ENCODE peak calls at places on chromosomes 2 and 18, in seven cellular contexts. M is stimulated activated CD4-positive, alpha-beta T cell treated with anti-CD3 and anti-CD28 coated beads, TNF-alpha, amount 100 ng/mL, for 1 hour; W is mucosa of gallbladder; V is amniotic stem cell; R is erythroblast; T is AG09319; P is GM03348. G is an unnamed sample.

GRCh38 chr2:12732663-12733062 is 15.9 kb downstream of the TRIB2 start:
- DNase-seq in P (no peak), M (no peak), W (no peak), T (no peak), V (no peak), R (no peak), G (no peak)

GRCh38 chr2:235271936-235272335 is 221.9 kb upstream of the AGAP1 start:
- DNase-seq in P (no peak), V (no peak), M (no peak), T (no peak), R (no peak), W (no peak), G (no peak)

GRCh38 chr2:164661349-164661748 is 40.1 kb upstream of the GRB14 start:
- DNase-seq in W (no peak), M (no peak), P (no peak), V (no peak), T (peak), R (no peak), G (no peak)

GRCh38 chr18:44013871-44014270 is 666.8 kb upstream of the SETBP1 start:
- DNase-seq in P (no peak), T (no peak), R (no peak), M (no peak), W (no peak), V (no peak), G (no peak)

GRCh38 chr2:25620077-25620476 is 53.3 kb downstream of the DTNB start:
- DNase-seq in P (no peak), V (no peak), R (no peak), W (no peak), T (no peak), M (no peak), G (no peak)

GRCh38 chr2:29644949-29645348 is 276.4 kb downstream of the ALK start:
- DNase-seq in M (no peak), V (no peak), P (no peak), W (no peak), R (no peak), T (no peak), G (no peak)

GRCh38 chr18:37524546-37525301 is 40.9 kb downstream of the CELF4 start:
- DNase-seq in W (no peak), P (no peak), M (no peak), R (no peak), V (no peak), T (no peak), G (no peak)

GRCh38 chr2:161651547-161651946 is 27.3 kb downstream of the SLC4A10 start:
- DNase-seq in R (no peak), V (no peak), P (no peak), T (no peak), M (no peak), W (peak), G (no peak)

GRCh38 chr18:13730486-13730885 is 4.0 kb downstream of the RNMT start:
- DNase-seq in T (no peak), M (no peak), R (no peak), V (no peak), W (no peak), P (no peak), G (no peak)

GRCh38 chr18:77495982-77496690 is 246.5 kb downstream of the GALR1 start:
- DNase-seq in V (no peak), T (no peak), R (no peak), W (no peak), M (no peak), P (no peak), G (no peak)

GRCh38 chr2:232273903-232274598 is 104.5 kb upstream of the ALPP start:
- DNase-seq in V (no peak), T (no peak), R (no peak), P (no peak), W (no peak), M (no peak), G (no peak)

GRCh38 chr2:23705771-23706612 is 220.9 kb downstream of the ATAD2B start:
- DNase-seq in V (no peak), M (no peak), R (no peak), P (no peak), W (no peak), T (no peak), G (no peak)

GRCh38 chr2:145764631-145765030 is 1244.7 kb upstream of the ZEB2 start:
- DNase-seq in V (no peak), R (no peak), P (no peak), M (no peak), W (no peak), T (peak), G (no peak)

GRCh38 chr18:23283933-23284430 is 148.7 kb downstream of the CABLES1 start:
- DNase-seq in P (no peak), M (no peak), R (no peak), W (peak), T (no peak), V (no peak), G (no peak)

GRCh38 chr2:46690825-46691224 is 211.5 kb downstream of the TMEM247 start:
- DNase-seq in T (no peak), M (no peak), V (peak), P (no peak), R (peak), W (no peak), G (peak)

GRCh38 chr2:61065706-61066688 is at the start of gene SANBR:
- DNase-seq in P (peak), W (peak), V (peak), T (peak), R (peak), M (peak), G (peak)

GRCh38 chr2:112831380-112831930 is 5.1 kb downstream of the IL1B start:
- DNase-seq in P (no peak), T (no peak), R (no peak), M (no peak), W (peak), V (no peak), G (no peak)

GRCh38 chr2:232420463-232421188 is 14.0 kb downstream of the ALPG start:
- DNase-seq in V (no peak), T (no peak), M (no peak), P (peak), R (no peak), W (peak), G (no peak)

GRCh38 chr2:71784734-71785549 is 331.6 kb downstream of the DYSF start:
- DNase-seq in M (no peak), R (no peak), W (no peak), V (peak), T (no peak), P (peak), G (no peak)

GRCh38 chr18:79567481-79568147 is 112.0 kb upstream of the CTDP1 start:
- DNase-seq in T (peak), M (no peak), W (no peak), V (peak), P (peak), R (no peak), G (peak)

GRCh38 chr2:187698374-187699110 is 144.3 kb upstream of the TFPI start:
- DNase-seq in V (no peak), R (no peak), T (no peak), M (no peak), W (no peak), P (peak), G (no peak)

GRCh38 chr2:25851740-25852503 is 26.4 kb downstream of the ASXL2 start:
- DNase-seq in V (peak), R (peak), M (no peak), W (peak), T (peak), P (peak), G (peak)

GRCh38 chr2:60597346-60597745 is 43.9 kb upstream of the BCL11A start:
- DNase-seq in R (no peak), W (no peak), M (no peak), P (no peak), T (no peak), V (no peak), G (no peak)

GRCh38 chr18:33210575-33211189 is 229.8 kb downstream of the CCDC178 start:
- DNase-seq in V (peak), R (peak), P (peak), T (no peak), W (no peak), M (no peak), G (peak)

GRCh38 chr2:238750212-238750904 is 97.5 kb upstream of the TWIST2 start:
- DNase-seq in M (no peak), P (no peak), W (no peak), V (no peak), T (no peak), R (no peak), G (no peak)

GRCh38 chr18:48715651-48716354 is 177.0 kb downstream of the CTIF start:
- DNase-seq in W (no peak), R (no peak), T (no peak), M (no peak), V (no peak), P (peak), G (no peak)

GRCh38 chr18:3061581-3062416 is 48.9 kb upstream of the LPIN2 start:
- DNase-seq in W (no peak), R (no peak), T (no peak), V (no peak), M (no peak), P (no peak), G (no peak)

GRCh38 chr2:149552226-149552625 is 35.3 kb downstream of the MMADHC start:
- DNase-seq in T (no peak), P (no peak), W (no peak), M (no peak), R (no peak), V (no peak), G (no peak)

GRCh38 chr2:100646039-100646438 is 83.2 kb downstream of the PDCL3 start:
- DNase-seq in M (no peak), V (no peak), T (no peak), R (no peak), W (no peak), P (no peak), G (no peak)

GRCh38 chr2:218291318-218291933 is 877 bp downstream of the TMBIM1 start:
- DNase-seq in R (no peak), T (no peak), P (peak), V (peak), M (no peak), W (no peak), G (no peak)

GRCh38 chr2:234474654-234475053 is 22.2 kb downstream of the ARL4C start:
- DNase-seq in T (no peak), P (no peak), M (no peak), W (no peak), V (no peak), R (no peak), G (no peak)